ENCODE peak calls at places on chromosome 20, in ten cellular contexts. Y is stimulated activated CD8-positive, alpha-beta memory T cell treated with anti-CD3 and anti-CD28 coated beads, Interleukin-12 subunit alpha, Interleukin-12 subunit beta, amount 100 ng/mL, for 1 hour; Q is right lobe of liver; D is Peyer's patch; C is foreskin fibroblast; K is ovary; N is left cardiac atrium; J is ecto neural progenitor cell; X is lower leg skin; B is right cardiac atrium. S is an unnamed sample.
A peak's percentile ranks its signal among the peaks of the same experiment; 100 is the strongest.

GRCh38 chr20:60477958-60478357 is 519.7 kb downstream of the CDH26 start:
- DNase-seq in Y (no peak), Q (peak; percentile 43), D (no peak), C (no peak), K (no peak), N (no peak), J (peak; percentile 23), X (no peak), B (peak; percentile 79), S (no peak)

GRCh38 chr20:9741996-9742395 is 96.9 kb downstream of the PAK5 start:
- DNase-seq in Y (no peak), Q (no peak), D (no peak), C (no peak), K (no peak), N (no peak), J (no peak), X (no peak), B (no peak), S (no peak)

GRCh38 chr20:16801919-16802651 is 53.9 kb downstream of the OTOR start:
- DNase-seq in Y (peak; percentile 29), Q (peak; percentile 52), D (peak; percentile 76), C (peak; percentile 76), K (peak; percentile 49), N (peak; percentile 61), J (peak; percentile 73), X (no peak), B (peak; percentile 81), S (no peak)

GRCh38 chr20:15012551-15012950 is 675.1 kb upstream of the FLRT3 start:
- DNase-seq in Y (no peak), Q (no peak), D (no peak), C (no peak), K (no peak), N (no peak), J (peak; percentile 62), X (no peak), B (no peak), S (no peak)

GRCh38 chr20:56442381-56443365 is 25.8 kb upstream of the RTF2 start:
- DNase-seq in Y (no peak), Q (no peak), D (no peak), C (no peak), K (no peak), N (no peak), J (no peak), X (peak; percentile 67), B (no peak), S (no peak)

GRCh38 chr20:31815408-31816188 is 3.6 kb upstream of the MYLK2 start:
- DNase-seq in Y (no peak), Q (no peak), D (no peak), C (peak; percentile 59), K (no peak), N (no peak), J (no peak), X (no peak), B (no peak), S (no peak)

GRCh38 chr20:63326314-63327228 is 33.6 kb downstream of the COL20A1 start:
- DNase-seq in Y (no peak), Q (no peak), D (no peak), C (no peak), K (no peak), N (no peak), J (no peak), X (no peak), B (peak; percentile 30), S (no peak)

GRCh38 chr20:34817801-34818200 is 7.7 kb downstream of the NCOA6 start:
- DNase-seq in Y (no peak), Q (no peak), D (no peak), C (no peak), K (no peak), N (no peak), J (no peak), X (no peak), B (no peak), S (no peak)

GRCh38 chr20:11249683-11250082 is 575.9 kb upstream of the JAG1 start:
- DNase-seq in Y (no peak), Q (no peak), D (no peak), C (no peak), K (no peak), N (no peak), J (no peak), X (no peak), B (no peak), S (no peak)

GRCh38 chr20:49945306-49945700 is 9.1 kb downstream of the RNF114 start:
- DNase-seq in Y (no peak), Q (no peak), D (peak; percentile 11), C (no peak), K (no peak), N (no peak), J (no peak), X (peak; percentile 31), B (no peak), S (no peak)

GRCh38 chr20:48564997-48565396 is 262.8 kb downstream of the PREX1 start:
- DNase-seq in Y (no peak), Q (no peak), D (no peak), C (no peak), K (no peak), N (no peak), J (no peak), X (no peak), B (no peak), S (no peak)

GRCh38 chr20:7352165-7352564 is 584.7 kb downstream of the BMP2 start:
- DNase-seq in Y (no peak), Q (no peak), D (no peak), C (no peak), K (no peak), N (no peak), J (no peak), X (no peak), B (no peak), S (no peak)

GRCh38 chr20:62723768-62724420 is 15.3 kb downstream of the NTSR1 start:
- DNase-seq in Y (no peak), Q (peak; percentile 12), D (no peak), C (no peak), K (no peak), N (peak; percentile 12), J (no peak), X (no peak), B (no peak), S (no peak)

GRCh38 chr20:42979720-42980119 is 210.0 kb downstream of the PTPRT start:
- DNase-seq in Y (no peak), Q (no peak), D (no peak), C (no peak), K (no peak), N (no peak), J (no peak), X (no peak), B (no peak), S (no peak)

GRCh38 chr20:39588148-39588757 is 626.1 kb downstream of the DHX35 start:
- DNase-seq in Y (no peak), Q (no peak), D (no peak), C (no peak), K (no peak), N (no peak), J (no peak), X (no peak), B (no peak), S (no peak)

GRCh38 chr20:50285376-50286173 is 94.9 kb downstream of the CEBPB start:
- DNase-seq in Y (no peak), Q (peak; percentile 27), D (peak; percentile 68), C (peak; percentile 90), K (peak; percentile 78), N (no peak), J (no peak), X (peak; percentile 91), B (peak; percentile 77), S (no peak)

GRCh38 chr20:44395183-44395962 is 39.9 kb downstream of the HNF4A start:
- DNase-seq in Y (no peak), Q (no peak), D (peak; percentile 67), C (no peak), K (no peak), N (no peak), J (no peak), X (no peak), B (no peak), S (no peak)

GRCh38 chr20:36344517-36345132 is 38.5 kb downstream of the DLGAP4 start:
- DNase-seq in Y (no peak), Q (no peak), D (no peak), C (peak; percentile 69), K (peak; percentile 34), N (peak; percentile 33), J (peak; percentile 83), X (no peak), B (peak; percentile 73), S (no peak)

GRCh38 chr20:9128586-9128985 is 59.7 kb downstream of the PLCB4 start:
- DNase-seq in Y (no peak), Q (no peak), D (no peak), C (no peak), K (no peak), N (no peak), J (no peak), X (no peak), B (no peak), S (no peak)

GRCh38 chr20:35478804-35479472 is 23.5 kb downstream of the CEP250 start:
- DNase-seq in Y (no peak), Q (no peak), D (peak; percentile 79), C (no peak), K (no peak), N (no peak), J (no peak), X (no peak), B (peak; percentile 55), S (no peak)

GRCh38 chr20:35826361-35826760 is 54.5 kb downstream of the PHF20 start:
- DNase-seq in Y (no peak), Q (no peak), D (no peak), C (no peak), K (no peak), N (no peak), J (no peak), X (no peak), B (no peak), S (no peak)

GRCh38 chr20:62056975-62057374 is 8.7 kb downstream of the TAF4 start:
- DNase-seq in Y (no peak), Q (no peak), D (peak; percentile 14), C (no peak), K (no peak), N (no peak), J (no peak), X (no peak), B (no peak), S (no peak)

GRCh38 chr20:57374343-57374930 is 16.8 kb upstream of the RBM38 start:
- DNase-seq in Y (no peak), Q (no peak), D (no peak), C (no peak), K (no peak), N (no peak), J (no peak), X (peak; percentile 36), B (no peak), S (no peak)

GRCh38 chr20:47489448-47489872 is 12.2 kb upstream of the NCOA3 start:
- DNase-seq in Y (no peak), Q (no peak), D (peak; percentile 86), C (no peak), K (no peak), N (peak; percentile 30), J (no peak), X (no peak), B (peak; percentile 75), S (peak; percentile 31)

GRCh38 chr20:35490736-35491181 is 35.4 kb downstream of the CEP250 start:
- DNase-seq in Y (peak; percentile 49), Q (no peak), D (peak; percentile 83), C (no peak), K (no peak), N (no peak), J (no peak), X (no peak), B (no peak), S (peak; percentile 38)

S was measured in activated CD4-positive, CD25-positive, alpha-beta regulatory T cell treated with anti-CD3 and anti-CD28 coated beads, Interleukin-2, amount 50 U/mL, for 16 hours.